ENCODE peak calls at places on chromosome 17, in ten cellular contexts. One of them, this sample, is unnamed. For H3K9me3 and H3K27me3, the result is how much of the 10 kb centered on the place peaks cover.

GRCh38 chr17:2365132-2365531 is 27.8 kb downstream of the SGSM2 start:
- DNase-seq in pancreas: no peak
- DNase-seq in cardiac muscle cell: no peak
- DNase-seq in H9: no peak
- DNase-seq in A673: no peak
- DNase-seq in right atrium auricular region: no peak
- DNase-seq in Peyer's patch: no peak
- DNase-seq in heart right ventricle: no peak
- DNase-seq in spleen: no peak
- DNase-seq in sigmoid colon: peak
- DNase-seq in this sample: peak

GRCh38 chr17:12865769-12866168 is 76.5 kb downstream of the ARHGAP44 start:
- DNase-seq in pancreas: no peak
- DNase-seq in cardiac muscle cell: no peak
- DNase-seq in H9: no peak
- DNase-seq in A673: no peak
- DNase-seq in right atrium auricular region: no peak
- DNase-seq in Peyer's patch: no peak
- DNase-seq in heart right ventricle: no peak
- DNase-seq in spleen: no peak
- DNase-seq in sigmoid colon: no peak
- DNase-seq in this sample: peak

GRCh38 chr17:37605081-37605480 is 4.1 kb downstream of the SYNRG start:
- DNase-seq in pancreas: no peak
- DNase-seq in cardiac muscle cell: no peak
- DNase-seq in H9: no peak
- DNase-seq in A673: no peak
- DNase-seq in right atrium auricular region: no peak
- DNase-seq in Peyer's patch: no peak
- DNase-seq in heart right ventricle: no peak
- DNase-seq in spleen: no peak
- DNase-seq in sigmoid colon: no peak
- DNase-seq in this sample: no peak

GRCh38 chr17:27478901-27479531 is 22.8 kb downstream of the KSR1 start:
- DNase-seq in pancreas: no peak
- DNase-seq in cardiac muscle cell: no peak
- DNase-seq in H9: no peak
- DNase-seq in A673: no peak
- DNase-seq in right atrium auricular region: no peak
- DNase-seq in Peyer's patch: peak
- DNase-seq in heart right ventricle: no peak
- DNase-seq in spleen: no peak
- DNase-seq in sigmoid colon: no peak
- DNase-seq in this sample: peak

GRCh38 chr17:35089846-35090193 is 26.3 kb upstream of the RFFL start:
- DNase-seq in pancreas: no peak
- DNase-seq in cardiac muscle cell: peak
- DNase-seq in H9: peak
- DNase-seq in A673: no peak
- DNase-seq in right atrium auricular region: no peak
- DNase-seq in Peyer's patch: no peak
- DNase-seq in heart right ventricle: peak
- DNase-seq in spleen: peak
- DNase-seq in sigmoid colon: no peak
- DNase-seq in this sample: peak

GRCh38 chr17:40936437-40936971 is 942 bp downstream of the KRT23 start:
- DNase-seq in pancreas: no peak
- DNase-seq in cardiac muscle cell: no peak
- DNase-seq in H9: no peak
- DNase-seq in A673: no peak
- DNase-seq in right atrium auricular region: no peak
- DNase-seq in Peyer's patch: no peak
- DNase-seq in heart right ventricle: no peak
- DNase-seq in spleen: peak
- DNase-seq in sigmoid colon: no peak
- DNase-seq in this sample: no peak

GRCh38 chr17:13362341-13363122 is 239.2 kb downstream of the HS3ST3A1 start:
- DNase-seq in pancreas: no peak
- DNase-seq in cardiac muscle cell: no peak
- DNase-seq in H9: no peak
- DNase-seq in A673: no peak
- DNase-seq in right atrium auricular region: no peak
- DNase-seq in Peyer's patch: no peak
- DNase-seq in heart right ventricle: no peak
- DNase-seq in spleen: no peak
- DNase-seq in sigmoid colon: no peak
- DNase-seq in this sample: peak

GRCh38 chr17:74459622-74460021 is 6.8 kb upstream of the CD300A start:
- DNase-seq in pancreas: no peak
- DNase-seq in cardiac muscle cell: no peak
- DNase-seq in H9: no peak
- DNase-seq in A673: no peak
- DNase-seq in right atrium auricular region: no peak
- DNase-seq in Peyer's patch: no peak
- DNase-seq in heart right ventricle: no peak
- DNase-seq in spleen: no peak
- DNase-seq in sigmoid colon: no peak
- DNase-seq in this sample: peak

GRCh38 chr17:79183221-79184158 is 108.9 kb downstream of the ENGASE start:
- DNase-seq in pancreas: no peak
- DNase-seq in cardiac muscle cell: peak
- DNase-seq in H9: peak
- DNase-seq in A673: peak
- DNase-seq in right atrium auricular region: no peak
- DNase-seq in Peyer's patch: no peak
- DNase-seq in heart right ventricle: no peak
- DNase-seq in spleen: no peak
- DNase-seq in sigmoid colon: no peak
- DNase-seq in this sample: peak

DNA sequence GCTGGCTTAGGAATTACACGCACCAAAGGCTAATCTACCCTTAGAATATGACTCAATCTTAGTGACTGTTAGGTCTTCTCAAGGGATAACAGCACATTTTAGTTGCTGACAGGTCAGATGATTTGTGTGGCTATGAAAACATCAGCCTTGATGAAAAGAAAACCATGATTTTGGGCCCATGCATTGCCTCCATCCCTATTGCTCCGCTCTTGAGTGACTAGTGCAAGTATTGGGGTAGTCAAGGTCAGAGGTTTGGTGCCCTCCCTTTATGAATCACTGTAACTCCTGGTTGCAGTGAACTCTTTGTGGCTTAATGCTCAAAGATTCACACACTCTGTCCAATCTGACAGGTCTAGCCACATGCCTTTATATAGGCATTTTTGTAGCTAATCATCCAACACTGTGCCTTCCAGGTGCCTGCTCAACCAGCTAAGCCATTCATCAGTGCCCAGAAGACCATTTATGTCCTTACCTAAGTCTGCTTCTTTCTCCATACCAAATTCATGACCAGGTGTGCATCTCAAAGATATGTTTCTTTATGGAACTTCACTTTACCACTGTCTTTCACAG is 251.6 kb downstream of the KCNJ2 start:
- DNase-seq in pancreas: no peak
- DNase-seq in cardiac muscle cell: no peak
- DNase-seq in H9: no peak
- DNase-seq in A673: no peak
- DNase-seq in right atrium auricular region: no peak
- DNase-seq in Peyer's patch: no peak
- DNase-seq in heart right ventricle: no peak
- DNase-seq in spleen: no peak
- DNase-seq in sigmoid colon: no peak
- DNase-seq in this sample: no peak
- H3K9me3 ChIP-seq in pancreas: under half
- H3K9me3 ChIP-seq in cardiac muscle cell: under half
- H3K9me3 ChIP-seq in H9: under half
- H3K9me3 ChIP-seq in A673: under half
- H3K9me3 ChIP-seq in right atrium auricular region: under half
- H3K9me3 ChIP-seq in Peyer's patch: under half
- H3K9me3 ChIP-seq in heart right ventricle: under half
- H3K9me3 ChIP-seq in spleen: under half
- H3K9me3 ChIP-seq in sigmoid colon: under half
- H3K9me3 ChIP-seq in this sample: under half

GRCh38 chr17:16325964-16326363 is 27.3 kb downstream of the CENPV start:
- DNase-seq in pancreas: no peak
- DNase-seq in cardiac muscle cell: no peak
- DNase-seq in H9: no peak
- DNase-seq in A673: no peak
- DNase-seq in right atrium auricular region: no peak
- DNase-seq in Peyer's patch: no peak
- DNase-seq in heart right ventricle: no peak
- DNase-seq in spleen: no peak
- DNase-seq in sigmoid colon: no peak
- DNase-seq in this sample: no peak

GRCh38 chr17:16327018-16327417 is 26.3 kb downstream of the CENPV start:
- DNase-seq in pancreas: no peak
- DNase-seq in cardiac muscle cell: no peak
- DNase-seq in H9: no peak
- DNase-seq in A673: no peak
- DNase-seq in right atrium auricular region: no peak
- DNase-seq in Peyer's patch: no peak
- DNase-seq in heart right ventricle: no peak
- DNase-seq in spleen: no peak
- DNase-seq in sigmoid colon: no peak
- DNase-seq in this sample: no peak

GRCh38 chr17:16328997-16329396 is 24.3 kb downstream of the CENPV start:
- DNase-seq in pancreas: no peak
- DNase-seq in cardiac muscle cell: no peak
- DNase-seq in H9: no peak
- DNase-seq in A673: peak
- DNase-seq in right atrium auricular region: no peak
- DNase-seq in Peyer's patch: no peak
- DNase-seq in heart right ventricle: no peak
- DNase-seq in spleen: no peak
- DNase-seq in sigmoid colon: no peak
- DNase-seq in this sample: peak
- TF ChIP-seq CTCF in pancreas: no peak
- TF ChIP-seq CTCF in cardiac muscle cell: no peak
- TF ChIP-seq CTCF in H9: peak
- TF ChIP-seq CTCF in A673: no peak
- TF ChIP-seq CTCF in right atrium auricular region: no peak
- TF ChIP-seq CTCF in Peyer's patch: no peak
- TF ChIP-seq CTCF in heart right ventricle: no peak
- TF ChIP-seq CTCF in spleen: no peak
- TF ChIP-seq CTCF in sigmoid colon: no peak
- TF ChIP-seq CTCF in this sample: peak

GRCh38 chr17:43456661-43457361 is 27.0 kb upstream of the DHX8 start:
- DNase-seq in pancreas: no peak
- DNase-seq in cardiac muscle cell: no peak
- DNase-seq in H9: no peak
- DNase-seq in A673: no peak
- DNase-seq in right atrium auricular region: peak
- DNase-seq in Peyer's patch: no peak
- DNase-seq in heart right ventricle: peak
- DNase-seq in spleen: no peak
- DNase-seq in sigmoid colon: peak
- DNase-seq in this sample: peak
- H3K27me3 ChIP-seq in pancreas: under half
- H3K27me3 ChIP-seq in cardiac muscle cell: under half
- H3K27me3 ChIP-seq in H9: under half
- H3K27me3 ChIP-seq in A673: under half
- H3K27me3 ChIP-seq in right atrium auricular region: under half
- H3K27me3 ChIP-seq in Peyer's patch: under half
- H3K27me3 ChIP-seq in heart right ventricle: under half
- H3K27me3 ChIP-seq in spleen: under half
- H3K27me3 ChIP-seq in sigmoid colon: under half
- H3K27me3 ChIP-seq in this sample: under half

GRCh38 chr17:77708936-77709335 is 249.6 kb upstream of the TNRC6C start:
- DNase-seq in pancreas: no peak
- DNase-seq in cardiac muscle cell: no peak
- DNase-seq in H9: peak
- DNase-seq in A673: no peak
- DNase-seq in right atrium auricular region: peak
- DNase-seq in Peyer's patch: no peak
- DNase-seq in heart right ventricle: no peak
- DNase-seq in spleen: no peak
- DNase-seq in sigmoid colon: no peak
- DNase-seq in this sample: no peak
- H3K9me3 ChIP-seq in pancreas: under half
- H3K9me3 ChIP-seq in cardiac muscle cell: under half
- H3K9me3 ChIP-seq in H9: under half
- H3K9me3 ChIP-seq in A673: under half
- H3K9me3 ChIP-seq in right atrium auricular region: under half
- H3K9me3 ChIP-seq in Peyer's patch: under half
- H3K9me3 ChIP-seq in heart right ventricle: under half
- H3K9me3 ChIP-seq in spleen: under half
- H3K9me3 ChIP-seq in sigmoid colon: under half
- H3K9me3 ChIP-seq in this sample: under half

GRCh38 chr17:47850373-47850691 is 631 bp downstream of the SP6 start:
- DNase-seq in pancreas: no peak
- DNase-seq in cardiac muscle cell: no peak
- DNase-seq in H9: no peak
- DNase-seq in A673: no peak
- DNase-seq in right atrium auricular region: no peak
- DNase-seq in Peyer's patch: no peak
- DNase-seq in heart right ventricle: no peak
- DNase-seq in spleen: peak
- DNase-seq in sigmoid colon: no peak
- DNase-seq in this sample: no peak

GRCh38 chr17:47846741-47847340 is 4.1 kb downstream of the SP6 start:
- DNase-seq in pancreas: no peak
- DNase-seq in cardiac muscle cell: peak
- DNase-seq in H9: peak
- DNase-seq in A673: no peak
- DNase-seq in right atrium auricular region: no peak
- DNase-seq in Peyer's patch: no peak
- DNase-seq in heart right ventricle: no peak
- DNase-seq in spleen: no peak
- DNase-seq in sigmoid colon: no peak
- DNase-seq in this sample: peak

GRCh38 chr17:47848198-47848513 is 2.8 kb downstream of the SP6 start:
- DNase-seq in pancreas: no peak
- DNase-seq in cardiac muscle cell: no peak
- DNase-seq in H9: no peak
- DNase-seq in A673: no peak
- DNase-seq in right atrium auricular region: no peak
- DNase-seq in Peyer's patch: no peak
- DNase-seq in heart right ventricle: no peak
- DNase-seq in spleen: no peak
- DNase-seq in sigmoid colon: no peak
- DNase-seq in this sample: no peak

GRCh38 chr17:47844814-47845453 is 3.9 kb upstream of the SCRN2 start:
- DNase-seq in pancreas: no peak
- DNase-seq in cardiac muscle cell: no peak
- DNase-seq in H9: no peak
- DNase-seq in A673: peak
- DNase-seq in right atrium auricular region: no peak
- DNase-seq in Peyer's patch: no peak
- DNase-seq in heart right ventricle: no peak
- DNase-seq in spleen: no peak
- DNase-seq in sigmoid colon: no peak
- DNase-seq in this sample: peak

GRCh38 chr17:47847341-47848197 is 3.4 kb downstream of the SP6 start:
- DNase-seq in pancreas: no peak
- DNase-seq in cardiac muscle cell: peak
- DNase-seq in H9: peak
- DNase-seq in A673: no peak
- DNase-seq in right atrium auricular region: no peak
- DNase-seq in Peyer's patch: no peak
- DNase-seq in heart right ventricle: no peak
- DNase-seq in spleen: no peak
- DNase-seq in sigmoid colon: no peak
- DNase-seq in this sample: peak
- TF ChIP-seq CTCF in pancreas: no peak
- TF ChIP-seq CTCF in cardiac muscle cell: peak
- TF ChIP-seq CTCF in H9: peak
- TF ChIP-seq CTCF in A673: peak
- TF ChIP-seq CTCF in right atrium auricular region: no peak
- TF ChIP-seq CTCF in Peyer's patch: peak
- TF ChIP-seq CTCF in heart right ventricle: peak
- TF ChIP-seq CTCF in spleen: no peak
- TF ChIP-seq CTCF in sigmoid colon: no peak
- TF ChIP-seq CTCF in this sample: peak